ENCODE peak calls at places on chromosomes 16 and 17, in four cellular contexts. T is glutamatergic neuron, Y is endothelial cell, K is cardiac muscle cell. C is an unnamed sample.

GRCh38 chr17:70168044-70168978 is 1.0 kb upstream of the KCNJ2 start:
- DNase-seq in T (peak), Y (peak), K (peak), C (peak)

GRCh38 chr17:29376667-29377268 is 13.4 kb upstream of the TAOK1 start:
- DNase-seq in T (peak), Y (no peak), K (peak), C (no peak)

GRCh38 chr16:11140867-11141266 is 115.1 kb downstream of the SOCS1 start:
- DNase-seq in T (no peak), Y (no peak), K (no peak), C (no peak)

GRCh38 chr16:15855704-15856003 is 1.2 kb downstream of the MYH11 start:
- DNase-seq in T (no peak), Y (no peak), K (no peak), C (no peak)

GRCh38 chr16:661184-661821 is 6.6 kb upstream of the RHOT2 start:
- DNase-seq in T (no peak), Y (no peak), K (no peak), C (no peak)

GRCh38 chr17:51238253-51238887 is 21.5 kb downstream of the MBTD1 start:
- DNase-seq in T (no peak), Y (no peak), K (no peak), C (no peak)

GRCh38 chr16:65054457-65054856 is 67.4 kb downstream of the CDH11 start:
- DNase-seq in T (no peak), Y (no peak), K (no peak), C (no peak)

GRCh38 chr17:75785770-75786538 is 1.3 kb downstream of the UNK start:
- DNase-seq in T (no peak), Y (no peak), K (no peak), C (no peak)

GRCh38 chr16:22815863-22816262 is 1.9 kb downstream of the HS3ST2 start:
- DNase-seq in T (no peak), Y (no peak), K (no peak), C (no peak)

GRCh38 chr16:22813223-22813945 is 578 bp upstream of the HS3ST2 start:
- DNase-seq in T (peak), Y (peak), K (peak), C (peak)

GRCh38 chr16:22816475-22816874 is 2.5 kb downstream of the HS3ST2 start:
- DNase-seq in T (no peak), Y (no peak), K (no peak), C (no peak)

GRCh38 chr16:22814330-22815105 is 556 bp downstream of the HS3ST2 start:
- DNase-seq in T (peak), Y (peak), K (no peak), C (no peak)

DNA sequence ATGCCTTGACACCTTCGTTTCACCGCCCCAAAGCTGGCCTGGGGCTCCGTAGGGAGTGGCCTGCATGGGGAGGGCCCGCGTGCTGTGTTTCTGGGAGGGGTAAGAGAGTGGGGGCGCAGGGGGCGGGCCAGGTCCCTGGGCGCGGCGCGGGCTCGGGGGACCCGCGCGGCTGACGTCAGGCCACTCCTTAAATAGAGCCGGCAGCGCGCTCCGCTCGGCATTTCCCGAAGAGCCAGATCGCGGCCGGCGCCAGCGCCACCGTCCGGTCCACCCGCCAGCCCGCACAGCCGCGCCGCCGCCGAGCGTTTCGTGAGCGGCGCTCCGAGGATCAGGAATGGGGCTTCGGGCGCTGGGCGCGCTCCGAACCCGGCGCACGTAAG is at the start of gene HS3ST2:
- DNase-seq in T (peak), Y (peak), K (peak), C (peak)
- TF ChIP-seq CTCF in T (no peak), Y (no peak), K (no peak), C (peak)

GRCh38 chr16:79267781-79268180 is 332.8 kb downstream of the MAF start:
- DNase-seq in T (no peak), Y (no peak), K (no peak), C (no peak)
- TF ChIP-seq CTCF in T (no peak), Y (no peak), K (no peak), C (no peak)

DNA sequence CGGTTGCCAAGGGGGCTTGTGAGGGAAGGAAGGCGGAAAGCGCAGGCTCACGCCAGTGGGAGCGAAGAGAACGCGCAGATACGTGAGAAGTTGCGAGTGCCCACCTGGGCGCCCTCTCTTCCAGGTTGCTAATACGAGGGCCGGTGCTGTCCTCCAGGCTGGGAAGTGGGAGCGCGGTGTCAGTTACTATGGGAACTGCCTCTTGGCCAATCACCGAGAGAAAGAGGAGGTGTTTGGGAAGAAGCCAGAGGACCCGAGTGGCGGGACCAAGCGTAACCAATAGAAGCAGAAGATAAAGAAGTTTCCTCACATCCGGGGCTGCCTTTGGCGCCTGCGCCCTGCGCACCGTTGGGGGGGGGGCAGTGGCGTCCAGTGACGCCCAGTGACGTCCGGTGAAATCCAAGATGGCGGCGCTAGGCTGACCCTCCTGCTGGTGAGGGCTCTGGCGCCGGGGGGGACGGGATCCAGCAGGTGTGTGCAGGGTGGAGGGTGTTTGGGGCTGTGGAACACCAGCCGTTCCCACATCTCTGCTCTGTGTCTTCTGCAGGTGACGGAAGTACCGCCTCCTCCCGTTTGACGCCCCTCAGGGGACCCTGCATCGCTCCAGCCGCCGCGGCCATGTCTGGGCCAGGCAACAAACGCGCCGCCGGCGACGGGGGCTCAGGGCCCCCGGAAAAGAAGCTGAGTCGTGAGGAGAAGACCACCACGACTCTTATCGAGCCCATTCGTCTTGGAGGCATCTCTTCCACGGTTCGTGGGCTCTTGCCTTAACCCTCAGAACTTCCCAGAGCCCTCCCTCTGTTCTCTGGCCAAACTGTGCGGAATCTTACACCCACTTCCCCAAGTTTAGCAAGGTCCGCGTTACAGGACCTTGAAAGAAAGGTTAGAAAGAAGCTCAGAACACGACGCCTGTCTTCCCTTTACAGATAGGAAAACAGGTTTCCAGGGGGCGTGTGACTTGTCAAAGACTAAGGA is at the start of the genes CFAP119 and RNF40:
- DNase-seq in T (peak), Y (peak), K (peak), C (peak)
- TF ChIP-seq CTCF in T (no peak), Y (no peak), K (no peak), C (no peak)

GRCh38 chr16:10100829-10101228 is 81.4 kb downstream of the GRIN2A start:
- DNase-seq in T (no peak), Y (no peak), K (no peak), C (no peak)
- TF ChIP-seq CTCF in T (no peak), Y (no peak), K (no peak), C (no peak)